ENCODE peak calls at places on chromosomes 6 and 20, in six cellular contexts. Q is SK-N-MC, G is transverse colon, W is GM12878, M is GM23338, U is H1. P is an unnamed sample.

GRCh38 chr20:961768-962167 is 40.3 kb downstream of the RSPO4 start:
- DNase-seq in Q (no peak), G (no peak), W (no peak), M (no peak), U (no peak), P (no peak)

GRCh38 chr20:48025661-48026060 is 240.4 kb upstream of the SULF2 start:
- DNase-seq in Q (no peak), G (no peak), W (no peak), M (no peak), U (no peak), P (no peak)

GRCh38 chr6:129513471-129513870 is 196.5 kb downstream of the ARHGAP18 start:
- DNase-seq in Q (no peak), G (no peak), W (no peak), M (no peak), U (no peak), P (no peak)

GRCh38 chr6:156583083-156583482 is 194.1 kb upstream of the ARID1B start:
- DNase-seq in Q (no peak), G (no peak), W (no peak), M (no peak), U (no peak), P (no peak)

GRCh38 chr20:56411759-56412472 is at the start of gene CASS4:
- DNase-seq in Q (no peak), G (no peak), W (no peak), M (no peak), U (no peak), P (no peak)

GRCh38 chr6:122116105-122116504 is 283.3 kb upstream of the HSF2 start:
- DNase-seq in Q (no peak), G (no peak), W (no peak), M (no peak), U (no peak), P (no peak)

GRCh38 chr20:33027769-33028751 is 3.4 kb upstream of the BPIFB6 start:
- DNase-seq in Q (no peak), G (no peak), W (no peak), M (no peak), U (no peak), P (no peak)

GRCh38 chr6:129755787-129756186 is 45.8 kb upstream of the ARHGAP18 start:
- DNase-seq in Q (no peak), G (no peak), W (no peak), M (no peak), U (no peak), P (no peak)

GRCh38 chr20:7291946-7292345 is 524.5 kb downstream of the BMP2 start:
- DNase-seq in Q (no peak), G (no peak), W (no peak), M (no peak), U (no peak), P (no peak)

GRCh38 chr6:11196511-11197174 is 35.8 kb downstream of the NEDD9 start:
- DNase-seq in Q (no peak), G (no peak), W (no peak), M (peak; percentile 59), U (no peak), P (no peak)

GRCh38 chr6:136647363-136647763 is 97.1 kb upstream of the MAP7 start:
- DNase-seq in Q (no peak), G (no peak), W (peak; percentile 24), M (no peak), U (no peak), P (no peak)

GRCh38 chr20:57061058-57061900 is 205.2 kb downstream of the BMP7 start:
- DNase-seq in Q (no peak), G (no peak), W (no peak), M (peak; percentile 84), U (no peak), P (peak; percentile 58)

GRCh38 chr6:12420626-12421025 is 130.5 kb downstream of the EDN1 start:
- DNase-seq in Q (no peak), G (no peak), W (no peak), M (no peak), U (no peak), P (no peak)

GRCh38 chr6:85569323-85569722 is 24.3 kb downstream of the SNX14 start:
- DNase-seq in Q (no peak), G (no peak), W (no peak), M (no peak), U (no peak), P (no peak)

GRCh38 chr6:137640086-137640485 is 145.9 kb upstream of the OLIG3 start:
- DNase-seq in Q (no peak), G (no peak), W (no peak), M (no peak), U (no peak), P (no peak)

GRCh38 chr20:23668477-23668951 is 20.3 kb downstream of the CST4 start:
- DNase-seq in Q (no peak), G (peak; percentile 50), W (no peak), M (peak; percentile 80), U (peak; percentile 19), P (no peak)

GRCh38 chr6:83613378-83613777 is 95.5 kb downstream of the SNAP91 start:
- DNase-seq in Q (no peak), G (no peak), W (no peak), M (no peak), U (no peak), P (no peak)

GRCh38 chr20:60729119-60729900 is 522.8 kb upstream of the CDH4 start:
- DNase-seq in Q (no peak), G (no peak), W (no peak), M (peak; percentile 46), U (no peak), P (no peak)

GRCh38 chr6:102660288-102660687 is 1266.8 kb downstream of the GRIK2 start:
- DNase-seq in Q (no peak), G (no peak), W (no peak), M (no peak), U (no peak), P (no peak)

GRCh38 chr6:134414793-134415192 is 96.9 kb upstream of the SGK1 start:
- DNase-seq in Q (no peak), G (no peak), W (no peak), M (no peak), U (no peak), P (no peak)

GRCh38 chr6:20978176-20978614 is 443.9 kb downstream of the CDKAL1 start:
- DNase-seq in Q (peak; percentile 74), G (no peak), W (peak; percentile 25), M (no peak), U (no peak), P (no peak)

GRCh38 chr6:38404355-38404754 is 235.4 kb downstream of the BTBD9 start:
- DNase-seq in Q (no peak), G (no peak), W (peak; percentile 8), M (no peak), U (no peak), P (no peak)

GRCh38 chr6:11975353-11975977 is 36.6 kb upstream of the HIVEP1 start:
- DNase-seq in Q (no peak), G (peak; percentile 55), W (peak; percentile 62), M (no peak), U (no peak), P (no peak)

GRCh38 chr20:61328906-61329558 is 77.0 kb downstream of the CDH4 start:
- DNase-seq in Q (no peak), G (no peak), W (no peak), M (no peak), U (no peak), P (no peak)

DNA sequence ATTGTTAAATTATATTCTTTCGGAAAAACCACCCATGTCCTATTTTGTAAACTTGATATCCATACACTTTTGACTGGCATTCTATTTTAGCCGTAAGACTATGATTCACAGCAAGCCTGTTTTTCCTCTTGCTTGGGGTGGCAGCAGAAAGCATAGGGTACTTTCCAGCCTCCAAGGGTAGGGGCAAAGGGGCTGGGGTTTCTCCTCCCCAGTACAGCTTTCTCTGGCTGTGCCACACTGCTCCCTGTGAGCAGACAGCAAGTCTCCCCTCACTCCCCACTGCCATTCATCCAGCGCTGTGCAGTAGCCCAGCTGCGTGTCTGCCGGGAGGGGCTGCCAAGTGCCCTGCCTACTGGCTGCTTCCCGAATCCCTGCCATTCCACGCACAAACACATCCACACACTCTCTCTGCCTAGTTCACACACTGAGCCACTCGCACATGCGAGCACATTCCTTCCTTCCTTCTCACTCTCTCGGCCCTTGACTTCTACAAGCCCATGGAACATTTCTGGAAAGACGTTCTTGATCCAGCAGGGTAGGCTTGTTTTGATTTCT is 2.1 kb upstream of the ESR1 start:
- DNase-seq in Q (no peak), G (no peak), W (no peak), M (peak; percentile 6), U (no peak), P (no peak)
- H3K27ac ChIP-seq in Q (no peak overlapping the region), G (no peak overlapping the region), W (no peak overlapping the region), M (no peak overlapping the region), U (no peak overlapping the region), P (peak overlapping the region; percentile 48)

DNA sequence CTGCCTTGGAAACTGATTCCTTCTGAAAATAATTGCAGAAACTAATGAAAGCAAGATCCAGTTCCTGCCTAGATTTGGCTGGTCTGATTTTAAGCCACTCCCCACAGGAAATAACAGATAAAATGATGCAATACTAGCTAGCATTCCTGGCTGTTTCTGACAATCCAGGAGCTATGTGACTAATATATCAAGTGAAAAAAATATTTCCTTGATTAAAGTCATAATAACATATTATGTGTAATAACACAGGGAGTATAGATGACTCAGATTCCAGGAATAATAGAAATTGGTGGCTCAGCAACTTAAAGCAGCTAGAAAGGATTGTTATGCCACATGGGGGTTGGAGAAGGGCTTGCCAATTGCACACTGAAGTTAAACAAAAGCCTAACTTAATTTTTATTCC is 182.7 kb upstream of the SALL4 start:
- DNase-seq in Q (peak; percentile 99), G (no peak), W (no peak), M (peak; percentile 62), U (no peak), P (no peak)
- TF ChIP-seq POLR2AphosphoS5 in Q (no peak), G (peak; percentile 38), W (no peak), M (no peak), U (no peak), P (no peak)

GRCh38 chr20:4605166-4605565 is 116.5 kb upstream of the PRND start:
- DNase-seq in Q (no peak), G (no peak), W (no peak), M (no peak), U (no peak), P (no peak)
- H3K27ac ChIP-seq in Q (no peak overlapping the region), G (no peak overlapping the region), W (no peak overlapping the region), M (no peak overlapping the region), U (no peak overlapping the region), P (no peak overlapping the region)

DNA sequence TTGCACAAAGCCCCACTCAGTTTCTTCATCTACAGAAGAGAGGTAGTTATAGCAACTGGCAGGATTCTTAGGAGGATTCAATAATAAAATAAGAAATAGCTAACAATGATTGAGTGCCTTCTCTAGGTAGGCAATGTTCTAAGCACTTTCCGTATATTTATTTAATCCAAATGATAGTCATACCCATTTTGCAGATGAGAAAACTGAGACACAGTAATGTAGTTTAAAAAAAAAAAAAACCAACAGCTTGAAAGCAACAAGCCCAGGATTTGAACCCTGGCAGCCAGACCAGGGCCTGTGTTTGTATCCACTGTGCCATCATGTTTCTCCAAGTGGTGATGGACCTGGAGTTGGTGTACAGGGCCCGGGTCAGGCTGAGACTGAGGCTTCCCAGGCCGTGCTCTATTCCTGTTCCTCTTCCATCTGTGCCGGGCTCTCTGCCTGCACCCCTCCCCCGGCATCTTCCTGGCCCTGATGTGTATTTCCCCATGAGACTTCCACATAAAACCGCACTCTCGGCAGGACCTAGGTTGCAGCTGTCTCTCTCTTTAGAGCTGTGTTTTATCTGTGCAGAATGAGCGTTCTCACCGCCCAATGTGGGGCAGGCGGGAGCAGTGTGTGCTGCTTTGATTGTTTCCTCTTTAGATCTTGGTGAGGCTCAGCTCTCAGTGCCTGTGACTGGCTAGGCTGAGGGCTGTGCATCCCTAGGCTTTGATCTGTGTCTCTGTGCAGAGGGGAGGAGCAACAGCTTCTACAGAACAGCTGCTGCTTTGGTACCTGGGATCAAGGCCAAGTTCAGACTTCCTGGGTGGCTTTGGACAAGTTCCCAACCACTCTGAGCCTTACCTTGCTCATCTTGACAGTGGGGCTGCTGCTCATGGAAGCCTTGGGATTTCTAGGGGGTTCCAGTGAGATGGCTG is 49.5 kb downstream of the TOX2 start:
- DNase-seq in Q (no peak), G (peak; percentile 22), W (no peak), M (no peak), U (no peak), P (no peak)
- TF ChIP-seq POLR2AphosphoS5 in Q (no peak), G (no peak), W (no peak), M (no peak), U (no peak), P (no peak)

P was measured in breast epithelium.